ENCODE peak calls at places on chromosomes 16 and 17, in four cellular contexts. M, K, H and X are unnamed samples.

GRCh38 chr16:4847774-4848587 is 700 bp downstream of the UBN1 start:
- DNase-seq in M (no peak), K (peak; percentile 41), H (peak; percentile 93), X (no peak)

GRCh38 chr16:15041260-15042011 is 14.4 kb downstream of the NTAN1 start:
- DNase-seq in M (no peak), K (no peak), H (peak; percentile 95), X (peak; percentile 63)

GRCh38 chr17:19672009-19672837 is 23.7 kb downstream of the ALDH3A2 start:
- DNase-seq in M (no peak), K (no peak), H (peak; percentile 89), X (peak; percentile 52)

GRCh38 chr16:1222553-1223354 is 2.3 kb downstream of the TPSG1 start:
- DNase-seq in M (no peak), K (no peak), H (no peak), X (no peak)

GRCh38 chr16:53714080-53715050 is 10.4 kb downstream of the FTO start:
- DNase-seq in M (no peak), K (no peak), H (no peak), X (peak; percentile 85)

GRCh38 chr16:46632778-46633733 is 11.9 kb upstream of the SHCBP1 start:
- DNase-seq in M (no peak), K (no peak), H (no peak), X (no peak)

GRCh38 chr17:78706271-78706915 is 75.7 kb downstream of the CYTH1 start:
- DNase-seq in M (no peak), K (peak; percentile 73), H (peak; percentile 36), X (peak; percentile 15)

GRCh38 chr17:83187782-83188311 is 108.4 kb downstream of the METRNL start:
- DNase-seq in M (no peak), K (no peak), H (no peak), X (no peak)

DNA sequence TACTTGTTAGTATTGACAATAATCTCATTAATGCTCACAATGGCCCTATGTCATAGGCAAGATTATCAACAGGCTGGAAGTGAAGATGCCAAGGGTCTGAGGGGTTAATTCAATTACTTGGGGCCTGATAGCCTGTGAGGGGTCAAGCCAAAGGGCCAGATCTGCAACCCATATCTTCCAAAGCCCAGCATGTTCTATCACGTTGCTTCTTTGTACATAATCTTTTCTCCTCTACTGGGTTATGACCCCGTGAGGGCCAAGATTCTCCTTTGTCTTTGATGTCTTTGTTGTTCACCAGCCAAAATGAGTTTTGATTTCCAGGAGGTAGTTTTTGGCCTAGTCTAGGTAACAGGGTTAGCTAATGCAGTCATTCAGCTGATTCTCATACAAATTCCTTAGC is 347.2 kb downstream of the UTP18 start:
- DNase-seq in M (no peak), K (no peak), H (no peak), X (no peak)
- TF ChIP-seq CTCF in M (no peak), K (no peak), H (no peak), X (no peak)

GRCh38 chr17:7236808-7237207 is 2.4 kb downstream of the PHF23 start:
- DNase-seq in M (no peak), K (no peak), H (no peak), X (no peak)
- H3K4me3 ChIP-seq in M (no peak overlapping the region), K (peak overlapping the region; percentile 99), H (no peak overlapping the region), X (peak overlapping the region; percentile 98)

GRCh38 chr16:87202346-87202745 is 114.8 kb downstream of the C16orf95 start:
- DNase-seq in M (no peak), K (no peak), H (no peak), X (no peak)

GRCh38 chr16:87200637-87201036 is 116.6 kb downstream of the C16orf95 start:
- DNase-seq in M (no peak), K (no peak), H (no peak), X (no peak)

GRCh38 chr16:87201777-87202176 is 115.4 kb downstream of the C16orf95 start:
- DNase-seq in M (no peak), K (no peak), H (no peak), X (no peak)

GRCh38 chr16:87201052-87201451 is 116.1 kb downstream of the C16orf95 start:
- DNase-seq in M (no peak), K (no peak), H (no peak), X (no peak)

GRCh38 chr16:87203060-87203656 is 114.0 kb downstream of the C16orf95 start:
- DNase-seq in M (no peak), K (peak; percentile 91), H (no peak), X (peak; percentile 3)
- TF ChIP-seq CTCF in M (peak; percentile 69), K (peak; percentile 92), H (no peak), X (peak; percentile 86)

GRCh38 chr17:22268214-22268911 is 576.0 kb downstream of the KCNJ18 start:
- DNase-seq in M (no peak), K (no peak), H (peak; percentile 78), X (no peak)

GRCh38 chr17:22268912-22269220 is 576.5 kb downstream of the KCNJ18 start:
- DNase-seq in M (no peak), K (no peak), H (no peak), X (no peak)

GRCh38 chr17:22266231-22266630 is 573.9 kb downstream of the KCNJ18 start:
- DNase-seq in M (no peak), K (no peak), H (no peak), X (peak; percentile 87)

GRCh38 chr17:22267019-22267418 is 574.7 kb downstream of the KCNJ18 start:
- DNase-seq in M (no peak), K (no peak), H (no peak), X (no peak)

DNA sequence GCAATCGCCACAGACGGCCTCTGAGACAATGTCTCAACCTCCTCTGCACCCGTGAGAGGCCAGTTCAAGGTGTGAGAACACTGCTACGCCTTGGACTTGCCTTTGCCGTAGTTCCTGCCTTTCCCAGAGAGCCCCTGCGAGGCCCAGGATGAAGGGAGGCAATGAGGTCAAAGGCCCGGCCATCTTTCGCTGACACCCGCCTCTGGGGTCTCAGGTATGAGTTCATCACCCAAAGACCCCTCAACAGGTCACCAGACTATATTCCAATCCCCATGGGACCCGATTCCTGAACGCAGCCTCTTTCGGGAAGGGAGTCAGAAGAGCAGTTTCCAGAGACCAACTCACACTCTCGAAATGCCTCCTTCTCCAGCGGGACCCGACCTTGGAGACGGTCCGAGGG is 573.5 kb downstream of the KCNJ18 start:
- DNase-seq in M (no peak), K (no peak), H (no peak), X (no peak)
- H3K4me3 ChIP-seq in M (no peak overlapping the region), K (no peak overlapping the region), H (no peak overlapping the region), X (peak overlapping the region; percentile 60)